ENCODE peak calls at places on chromosome 6, in six cellular contexts. Q is HepG2, O is A549, S is endothelial cell of umbilical vein, A is H1, P is K562. E is an unnamed sample.

GRCh38 chr6:43923376-43924221 is 153.6 kb downstream of the VEGFA start:
- DNase-seq in Q (no peak), P (no peak), S (no peak), A (no peak), O (no peak), E (no peak)

GRCh38 chr6:91132461-91132860 is 545.6 kb upstream of the MAP3K7 start:
- DNase-seq in P (no peak), S (no peak), O (no peak), Q (no peak), A (no peak), E (no peak)

GRCh38 chr6:139308284-139308916 is 16.6 kb upstream of the TXLNB start:
- DNase-seq in P (no peak), Q (no peak), A (no peak), S (peak), O (no peak), E (no peak)

GRCh38 chr6:90936286-90936685 is 349.4 kb upstream of the MAP3K7 start:
- DNase-seq in P (no peak), O (no peak), S (no peak), Q (no peak), A (no peak), E (no peak)

GRCh38 chr6:4295058-4295788 is 159.8 kb upstream of the ECI2 start:
- DNase-seq in S (no peak), A (no peak), P (no peak), Q (no peak), O (no peak), E (no peak)

GRCh38 chr6:45827952-45828530 is 187.6 kb downstream of the CLIC5 start:
- DNase-seq in O (no peak), P (no peak), Q (no peak), A (no peak), S (no peak), E (no peak)

GRCh38 chr6:42407379-42407778 is 44.3 kb downstream of the TRERF1 start:
- DNase-seq in A (no peak), O (no peak), Q (no peak), P (peak), S (no peak), E (no peak)

GRCh38 chr6:11364971-11365397 is 132.5 kb upstream of the NEDD9 start:
- DNase-seq in P (no peak), O (no peak), S (peak), Q (peak), A (no peak), E (no peak)

GRCh38 chr6:4371207-4371921 is 236.0 kb upstream of the ECI2 start:
- DNase-seq in A (no peak), P (peak), S (peak), Q (no peak), O (no peak), E (no peak)

GRCh38 chr6:31834367-31834703 is 6.8 kb downstream of the HSPA1B start:
- DNase-seq in Q (peak), O (peak), A (peak), S (no peak), P (peak), E (peak)

GRCh38 chr6:6497976-6498375 is 90.5 kb upstream of the LY86 start:
- DNase-seq in P (no peak), A (no peak), Q (no peak), O (no peak), S (no peak), E (no peak)

GRCh38 chr6:41371461-41371991 is 36.1 kb downstream of the NCR2 start:
- DNase-seq in O (no peak), P (peak), S (peak), Q (no peak), A (peak), E (peak)

GRCh38 chr6:141726158-141726557 is 406.6 kb upstream of the GJE1 start:
- DNase-seq in O (no peak), A (no peak), P (no peak), Q (no peak), S (peak), E (no peak)

GRCh38 chr6:108408453-108408852 is 113.6 kb downstream of the AFG1L start:
- DNase-seq in P (no peak), S (no peak), O (no peak), A (no peak), Q (peak), E (no peak)

GRCh38 chr6:79671605-79672266 is 40.6 kb downstream of the SH3BGRL2 start:
- DNase-seq in O (peak), Q (peak), P (peak), A (no peak), S (peak), E (no peak)

GRCh38 chr6:10809098-10809497 is 29.2 kb downstream of the MAK start:
- DNase-seq in A (no peak), S (no peak), Q (no peak), O (no peak), P (peak), E (no peak)

GRCh38 chr6:76230711-76231110 is 158.2 kb upstream of the IMPG1 start:
- DNase-seq in S (no peak), A (no peak), Q (peak), O (peak), P (no peak), E (peak)

GRCh38 chr6:47633141-47633540 is 65.2 kb upstream of the ADGRF4 start:
- DNase-seq in P (peak), Q (no peak), S (no peak), O (peak), A (no peak), E (no peak)

GRCh38 chr6:107192739-107193296 is 77.5 kb upstream of the BEND3 start:
- DNase-seq in O (no peak), P (no peak), A (no peak), Q (no peak), S (no peak), E (no peak)

GRCh38 chr6:145865595-145865994 is 51.0 kb upstream of the FBXO30 start:
- DNase-seq in S (no peak), O (no peak), P (no peak), A (no peak), Q (no peak), E (no peak)

GRCh38 chr6:90403489-90404381 is 107.1 kb upstream of the BACH2 start:
- DNase-seq in A (peak), Q (peak), O (no peak), P (peak), S (no peak), E (no peak)

GRCh38 chr6:109393882-109394281 is 11.6 kb upstream of the CD164 start:
- DNase-seq in P (no peak), A (no peak), O (no peak), S (no peak), Q (no peak), E (no peak)

GRCh38 chr6:123925360-123925759 is 121.7 kb downstream of the NKAIN2 start:
- DNase-seq in Q (no peak), S (peak), A (no peak), P (no peak), O (no peak), E (no peak)

GRCh38 chr6:27608916-27609883 is 136.3 kb upstream of the ZNF184 start:
- DNase-seq in O (peak), Q (peak), A (peak), P (peak), S (peak), E (no peak)

GRCh38 chr6:2507016-2507415 is 243.7 kb downstream of the MYLK4 start:
- DNase-seq in P (no peak), S (no peak), A (no peak), O (no peak), Q (no peak), E (no peak)

GRCh38 chr6:153167026-153167891 is 36.2 kb upstream of the RGS17 start:
- DNase-seq in S (peak), P (no peak), A (no peak), O (peak), Q (peak), E (no peak)

GRCh38 chr6:36544228-36544627 is 3.1 kb downstream of the STK38 start:
- DNase-seq in Q (no peak), S (no peak), O (no peak), A (no peak), P (no peak), E (no peak)

GRCh38 chr6:38549180-38549579 is 90.5 kb downstream of the BTBD9 start:
- DNase-seq in S (no peak), P (no peak), O (no peak), Q (no peak), A (no peak), E (no peak)

GRCh38 chr6:5034736-5035135 is 30.9 kb upstream of the RPP40 start:
- DNase-seq in P (no peak), A (no peak), O (no peak), Q (no peak), S (no peak), E (no peak)

GRCh38 chr6:129671442-129672344 is 38.3 kb downstream of the ARHGAP18 start:
- DNase-seq in O (no peak), S (no peak), A (no peak), Q (peak), P (peak), E (no peak)

GRCh38 chr6:48200874-48201273 is 89.9 kb upstream of the PTCHD4 start:
- DNase-seq in A (no peak), S (no peak), O (no peak), P (no peak), Q (peak), E (no peak)

GRCh38 chr6:118551063-118551672 is 3.1 kb downstream of the PLN start:
- DNase-seq in Q (peak), O (peak), S (peak), A (no peak), P (peak), E (no peak)

GRCh38 chr6:31898200-31899011 is 908 bp upstream of the EHMT2 start:
- DNase-seq in A (peak), S (peak), O (peak), Q (peak), P (peak), E (no peak)

GRCh38 chr6:2245954-2246863 is 804 bp upstream of the GMDS start:
- DNase-seq in A (no peak), P (peak), S (peak), O (peak), Q (peak), E (peak)

GRCh38 chr6:105786890-105787655 is 299.1 kb upstream of the PRDM1 start:
- DNase-seq in Q (no peak), A (no peak), P (no peak), O (no peak), S (no peak), E (no peak)

GRCh38 chr6:36442671-36443497 is at the start of the genes KCTD20 and PXT1:
- DNase-seq in A (peak), S (peak), O (peak), Q (peak), P (peak), E (peak)

GRCh38 chr6:23659125-23659524 is 466.9 kb upstream of the NRSN1 start:
- DNase-seq in P (no peak), S (no peak), A (no peak), O (peak), Q (peak), E (peak)

GRCh38 chr6:87789900-87790290 is 87.9 kb upstream of the AKIRIN2 start:
- DNase-seq in P (no peak), O (no peak), Q (no peak), S (no peak), A (no peak), E (no peak)

GRCh38 chr6:46715106-46715505 is 20.1 kb downstream of the PLA2G7 start:
- DNase-seq in P (no peak), S (no peak), A (no peak), O (no peak), Q (no peak), E (no peak)

GRCh38 chr6:112307707-112308106 is 39.4 kb upstream of the RFPL4B start:
- DNase-seq in A (no peak), Q (no peak), P (no peak), O (no peak), S (no peak), E (no peak)
- TF ChIP-seq JUN in A (no peak), Q (no peak), P (no peak), O (no peak), S (no peak), E (no peak)

DNA sequence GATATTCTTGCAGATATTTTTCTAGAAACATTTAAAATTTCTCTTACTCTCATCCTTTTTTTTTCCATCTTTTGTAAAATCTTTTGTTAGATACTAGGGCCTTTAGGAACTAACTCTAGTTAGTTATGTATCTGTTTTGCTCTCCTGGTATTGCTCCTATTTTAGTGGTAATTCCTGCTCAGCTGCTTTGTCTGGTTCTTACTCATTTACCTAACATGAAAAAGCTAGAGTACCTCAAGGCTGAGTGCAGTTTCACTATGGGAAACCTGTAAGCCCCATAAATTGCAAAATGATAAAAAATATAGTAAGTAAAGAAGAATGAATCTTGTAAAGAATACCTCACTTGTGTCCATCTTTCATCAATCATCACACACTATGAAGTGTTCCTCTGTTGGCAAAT is 1602.0 kb downstream of the GRIK2 start:
- DNase-seq in P (no peak), O (no peak), Q (no peak), S (no peak), A (no peak), E (no peak)
- TF ChIP-seq JUN in P (no peak), O (no peak), Q (no peak), S (no peak), A (no peak), E (no peak)

GRCh38 chr6:142805042-142805441 is 139.9 kb downstream of the HIVEP2 start:
- DNase-seq in O (no peak), Q (no peak), A (no peak), P (no peak), S (no peak), E (no peak)
- TF ChIP-seq JUN in O (no peak), Q (no peak), A (no peak), P (no peak), S (no peak), E (no peak)

GRCh38 chr6:15246217-15247211 is 645 bp downstream of the JARID2 start:
- DNase-seq in Q (no peak), P (peak), O (no peak), S (no peak), A (no peak), E (no peak)
- TF ChIP-seq JUN in Q (no peak), P (no peak), O (no peak), S (no peak), A (no peak), E (no peak)

DNA sequence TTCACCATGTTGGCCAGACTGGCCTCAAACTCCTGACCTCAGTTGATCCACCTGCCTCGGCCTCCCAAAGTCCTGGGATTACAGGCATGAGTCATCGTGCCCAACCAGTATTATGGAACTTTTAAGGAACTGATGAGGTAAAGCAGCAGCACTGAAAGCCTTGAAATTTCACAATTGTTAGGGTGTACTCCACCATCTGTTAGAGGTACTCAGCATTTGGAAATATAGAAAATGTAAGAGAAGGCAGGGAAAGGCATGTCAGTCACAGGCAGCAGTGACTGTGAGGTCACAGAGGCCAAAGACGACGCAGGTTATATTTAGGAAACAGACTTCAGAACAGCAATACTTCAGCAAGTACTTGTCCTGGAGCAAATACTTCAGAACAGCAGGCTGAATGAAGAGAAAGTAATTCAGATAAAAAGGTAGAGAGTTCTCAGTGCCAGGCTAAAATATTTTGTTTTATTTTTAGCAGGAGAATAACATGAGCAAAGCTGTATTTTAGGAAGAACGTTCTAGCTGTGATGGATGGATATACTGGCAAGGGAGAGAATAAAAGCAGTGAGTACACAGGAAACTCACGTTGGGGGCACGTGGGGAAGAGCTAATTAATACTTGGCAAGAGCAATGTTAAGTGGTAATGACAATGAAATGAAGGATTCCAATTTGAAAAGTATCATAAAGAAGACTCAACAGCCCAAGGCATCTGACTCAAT is 67.2 kb downstream of the DTNBP1 start:
- DNase-seq in Q (no peak), S (no peak), A (no peak), P (no peak), O (no peak), E (no peak)
- TF ChIP-seq JUN in Q (no peak), S (no peak), A (no peak), P (no peak), O (no peak), E (no peak)

GRCh38 chr6:112910256-112910655 is 563.1 kb downstream of the RFPL4B start:
- DNase-seq in O (no peak), S (no peak), A (no peak), Q (no peak), P (no peak), E (no peak)
- TF ChIP-seq JUN in O (no peak), S (no peak), A (no peak), Q (no peak), P (no peak), E (no peak)

DNA sequence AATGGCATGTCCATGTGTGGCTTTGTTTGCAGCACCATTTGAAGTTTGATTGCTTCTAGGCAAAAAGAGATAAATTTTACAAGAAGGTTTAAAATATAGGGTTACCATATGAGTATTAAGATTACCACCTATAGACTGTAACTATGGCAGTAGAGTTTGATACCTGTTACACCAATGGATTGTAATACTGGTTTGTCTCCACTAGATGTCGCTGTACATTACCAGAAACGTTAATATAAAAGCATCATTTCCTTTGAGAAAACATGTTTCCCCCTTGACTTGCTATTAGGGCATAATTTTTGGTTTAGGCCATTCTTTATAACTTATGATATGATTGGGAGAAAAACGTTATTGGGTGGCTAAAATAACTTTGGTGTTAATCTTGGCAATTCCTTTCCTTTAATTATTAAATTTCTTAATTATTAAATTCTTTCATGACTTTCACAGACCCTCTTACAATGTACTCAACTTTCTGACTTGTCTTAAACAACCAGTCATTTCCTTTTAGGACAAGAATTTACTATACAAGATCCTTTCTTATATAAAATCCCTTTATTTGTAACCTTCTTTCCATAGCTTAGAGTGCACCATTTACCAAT is 42.8 kb downstream of the HLA-DPB1 start:
- DNase-seq in P (peak), Q (peak), S (peak), O (peak), A (peak), E (no peak)
- TF ChIP-seq JUN in P (no peak), Q (no peak), S (no peak), O (no peak), A (no peak), E (no peak)

DNA sequence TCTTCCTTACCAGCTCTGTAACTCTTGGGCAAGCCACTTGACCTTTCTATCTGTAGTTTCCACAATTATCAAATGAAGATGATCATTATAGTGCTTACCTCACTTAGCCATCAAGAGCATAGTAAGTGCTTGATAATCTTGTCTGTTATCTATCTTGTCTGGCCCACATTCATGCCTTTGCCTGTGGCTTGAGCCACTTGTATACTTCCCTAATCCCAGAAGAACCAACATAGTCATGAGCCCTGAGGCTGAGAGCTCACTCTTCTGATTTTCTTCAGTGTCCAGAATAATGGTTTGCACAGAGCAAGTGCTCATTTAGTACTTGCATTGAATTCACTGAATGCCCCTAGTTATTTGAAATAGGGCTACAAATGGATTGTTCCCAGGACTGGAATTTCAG is 108.2 kb downstream of the SASH1 start:
- DNase-seq in O (no peak), A (no peak), Q (no peak), P (no peak), S (no peak), E (no peak)
- TF ChIP-seq JUN in O (no peak), A (no peak), Q (no peak), P (no peak), S (no peak), E (no peak)

GRCh38 chr6:21984135-21984534 is 312.7 kb downstream of the PRL start:
- DNase-seq in A (no peak), Q (no peak), P (no peak), O (no peak), S (peak), E (no peak)

GRCh38 chr6:21986703-21987102 is 310.1 kb downstream of the PRL start:
- DNase-seq in A (no peak), Q (no peak), P (no peak), O (no peak), S (no peak), E (no peak)

GRCh38 chr6:21987501-21987957 is 309.3 kb downstream of the PRL start:
- DNase-seq in P (peak), S (peak), A (no peak), Q (peak), O (peak), E (peak)

GRCh38 chr6:21984551-21984950 is 312.3 kb downstream of the PRL start:
- DNase-seq in A (no peak), S (no peak), Q (no peak), O (no peak), P (no peak), E (no peak)

DNA sequence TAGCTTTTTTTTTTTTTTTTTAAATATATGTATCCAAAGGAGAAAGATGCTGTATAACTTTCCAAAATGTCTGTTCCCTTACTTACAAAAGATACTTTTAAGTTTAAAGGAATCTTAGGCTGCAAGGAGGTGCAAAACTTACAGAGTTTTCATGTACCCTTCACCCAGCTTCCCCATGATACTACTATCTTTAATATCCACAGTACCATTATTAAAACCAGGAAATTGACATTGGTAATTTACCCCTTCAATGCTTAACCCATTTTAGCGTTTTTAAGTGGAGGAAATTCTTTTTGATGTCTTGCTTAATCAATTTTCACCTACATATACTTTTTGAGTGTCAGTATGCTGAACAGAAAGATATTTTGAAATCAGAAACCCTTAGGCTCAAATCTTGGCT is 310.9 kb downstream of the PRL start:
- DNase-seq in O (no peak), Q (no peak), S (no peak), A (no peak), P (no peak), E (no peak)
- TF ChIP-seq JUN in O (no peak), Q (no peak), S (no peak), A (no peak), P (no peak), E (no peak)

GRCh38 chr6:169386431-169387057 is 132.9 kb upstream of the THBS2 start:
- DNase-seq in O (no peak), Q (no peak), A (no peak), P (no peak), S (no peak), E (no peak)
- TF ChIP-seq JUN in O (no peak), Q (no peak), A (no peak), P (no peak), S (no peak), E (no peak)